ENCODE peak calls at places on chromosomes 13 and 19, in eight cellular contexts. I, T, W, G, H, K, E and Z are unnamed samples.

GRCh38 chr19:6516659-6517291 is 14.1 kb upstream of the TNFSF9 start:
- DNase-seq in I (peak), T (peak), W (peak), G (peak), H (peak), K (peak), E (peak), Z (peak)

GRCh38 chr13:79085021-79085420 is 321.0 kb downstream of the RBM26 start:
- DNase-seq in I (no peak), T (no peak), W (no peak), G (no peak), H (no peak), K (no peak), E (no peak), Z (no peak)

GRCh38 chr13:40116008-40116407 is 460.5 kb downstream of the COG6 start:
- DNase-seq in I (peak), T (no peak), W (no peak), G (no peak), H (peak), K (peak), E (peak), Z (peak)

GRCh38 chr19:2254052-2254872 is 2.0 kb downstream of the JSRP1 start:
- DNase-seq in I (no peak), T (peak), W (no peak), G (no peak), H (no peak), K (peak), E (no peak), Z (no peak)

GRCh38 chr13:106540613-106541012 is 5.2 kb upstream of the EFNB2 start:
- DNase-seq in I (no peak), T (no peak), W (no peak), G (no peak), H (no peak), K (no peak), E (no peak), Z (no peak)

GRCh38 chr13:83350569-83350968 is 531.7 kb downstream of the SLITRK1 start:
- DNase-seq in I (no peak), T (no peak), W (no peak), G (no peak), H (no peak), K (no peak), E (no peak), Z (no peak)

GRCh38 chr19:30130356-30131122 is 188.5 kb downstream of the URI1 start:
- DNase-seq in I (no peak), T (no peak), W (no peak), G (no peak), H (no peak), K (no peak), E (no peak), Z (no peak)

GRCh38 chr19:15780595-15781418 is 6.7 kb upstream of the OR10H5 start:
- DNase-seq in I (no peak), T (no peak), W (no peak), G (no peak), H (peak), K (no peak), E (no peak), Z (no peak)

GRCh38 chr13:99657848-99658265 is 156.6 kb downstream of the TM9SF2 start:
- DNase-seq in I (no peak), T (peak), W (peak), G (no peak), H (no peak), K (peak), E (no peak), Z (no peak)

GRCh38 chr13:104593251-104593576 is 1527.0 kb upstream of the SLC10A2 start:
- DNase-seq in I (no peak), T (no peak), W (no peak), G (no peak), H (no peak), K (no peak), E (no peak), Z (no peak)

GRCh38 chr13:40130871-40131636 is 475.6 kb downstream of the COG6 start:
- DNase-seq in I (no peak), T (no peak), W (no peak), G (no peak), H (no peak), K (no peak), E (no peak), Z (no peak)

GRCh38 chr13:103029798-103030197 is 36.4 kb downstream of the SLC10A2 start:
- DNase-seq in I (no peak), T (no peak), W (no peak), G (no peak), H (no peak), K (no peak), E (no peak), Z (no peak)

GRCh38 chr19:38634757-38635482 is 12.5 kb upstream of the ACTN4 start:
- DNase-seq in I (peak), T (peak), W (peak), G (peak), H (peak), K (peak), E (peak), Z (peak)

GRCh38 chr19:3771906-3772450 is at the start of gene RAX2:
- DNase-seq in I (no peak), T (no peak), W (no peak), G (no peak), H (no peak), K (no peak), E (no peak), Z (no peak)

GRCh38 chr19:6065685-6066365 is 44.5 kb downstream of the RFX2 start:
- DNase-seq in I (peak), T (peak), W (peak), G (peak), H (no peak), K (no peak), E (no peak), Z (peak)

GRCh38 chr13:95676100-95676774 is 702 bp upstream of the DNAJC3 start:
- DNase-seq in I (no peak), T (peak), W (peak), G (no peak), H (peak), K (no peak), E (no peak), Z (peak)

GRCh38 chr19:57934820-57935665 is at the start of gene ZNF418:
- DNase-seq in I (peak), T (peak), W (peak), G (no peak), H (peak), K (peak), E (peak), Z (peak)

GRCh38 chr19:48455908-48456562 is 661 bp downstream of the KCNJ14 start:
- DNase-seq in I (no peak), T (no peak), W (peak), G (no peak), H (no peak), K (no peak), E (no peak), Z (no peak)

GRCh38 chr13:90562388-90562787 is 785.1 kb upstream of the MIR17HG start:
- DNase-seq in I (no peak), T (no peak), W (no peak), G (no peak), H (no peak), K (no peak), E (no peak), Z (no peak)

GRCh38 chr13:48660356-48661076 is 6.8 kb downstream of the CYSLTR2 start:
- DNase-seq in I (no peak), T (no peak), W (no peak), G (no peak), H (peak), K (peak), E (no peak), Z (no peak)

GRCh38 chr13:88761145-88761544 is 1090.0 kb downstream of the SLITRK5 start:
- DNase-seq in I (no peak), T (no peak), W (no peak), G (no peak), H (no peak), K (no peak), E (no peak), Z (no peak)

GRCh38 chr19:55578031-55578760 is 2.5 kb downstream of the ZNF579 start:
- DNase-seq in I (no peak), T (no peak), W (no peak), G (no peak), H (no peak), K (no peak), E (no peak), Z (no peak)

GRCh38 chr13:94712287-94712811 is at the start of gene SOX21:
- DNase-seq in I (no peak), T (no peak), W (no peak), G (no peak), H (no peak), K (no peak), E (no peak), Z (no peak)

GRCh38 chr13:114259974-114260373 is 21.4 kb upstream of the UPF3A start:
- DNase-seq in I (no peak), T (no peak), W (no peak), G (no peak), H (no peak), K (no peak), E (no peak), Z (no peak)

GRCh38 chr13:59690857-59691500 is 472.7 kb downstream of the DIAPH3 start:
- DNase-seq in I (no peak), T (no peak), W (no peak), G (no peak), H (no peak), K (no peak), E (no peak), Z (no peak)

GRCh38 chr19:48625891-48626327 is 6.6 kb downstream of the SPHK2 start:
- DNase-seq in I (no peak), T (no peak), W (peak), G (no peak), H (no peak), K (no peak), E (no peak), Z (peak)

GRCh38 chr13:86946734-86947133 is 724.4 kb upstream of the SLITRK5 start:
- DNase-seq in I (no peak), T (no peak), W (no peak), G (no peak), H (no peak), K (no peak), E (no peak), Z (no peak)

GRCh38 chr19:7917292-7918061 is 2.7 kb upstream of the SNAPC2 start:
- DNase-seq in I (no peak), T (peak), W (peak), G (peak), H (no peak), K (peak), E (peak), Z (peak)

GRCh38 chr19:35169226-35169995 is 14.9 kb downstream of the FXYD5 start:
- DNase-seq in I (no peak), T (no peak), W (no peak), G (no peak), H (no peak), K (no peak), E (no peak), Z (no peak)

GRCh38 chr19:2462635-2463421 is 6.1 kb upstream of the LMNB2 start:
- DNase-seq in I (peak), T (peak), W (peak), G (no peak), H (peak), K (peak), E (no peak), Z (peak)

GRCh38 chr13:31012285-31013024 is 80.0 kb downstream of the TEX26 start:
- DNase-seq in I (no peak), T (no peak), W (no peak), G (no peak), H (no peak), K (peak), E (no peak), Z (no peak)

GRCh38 chr13:37446503-37446902 is 152.1 kb downstream of the POSTN start:
- DNase-seq in I (peak), T (no peak), W (no peak), G (no peak), H (no peak), K (peak), E (no peak), Z (no peak)

GRCh38 chr19:540867-541637 is 2.8 kb upstream of the GZMM start:
- DNase-seq in I (no peak), T (no peak), W (peak), G (no peak), H (no peak), K (no peak), E (no peak), Z (no peak)

GRCh38 chr13:36298535-36299068 is 988 bp upstream of the CCDC169 start:
- DNase-seq in I (no peak), T (no peak), W (no peak), G (no peak), H (no peak), K (no peak), E (no peak), Z (no peak)

GRCh38 chr19:22784051-22784450 is at the start of gene ZNF99:
- DNase-seq in I (no peak), T (no peak), W (no peak), G (no peak), H (peak), K (no peak), E (no peak), Z (peak)

GRCh38 chr19:4732680-4733114 is 9.1 kb upstream of the DPP9 start:
- DNase-seq in I (no peak), T (peak), W (no peak), G (peak), H (no peak), K (peak), E (peak), Z (no peak)

GRCh38 chr13:105587786-105588185 is 947.7 kb downstream of the EFNB2 start:
- DNase-seq in I (no peak), T (no peak), W (no peak), G (no peak), H (no peak), K (no peak), E (no peak), Z (no peak)

GRCh38 chr13:93628136-93628535 is 401.5 kb downstream of the GPC6 start:
- DNase-seq in I (no peak), T (no peak), W (no peak), G (no peak), H (no peak), K (no peak), E (no peak), Z (no peak)

GRCh38 chr13:110556224-110556606 is 5.3 kb downstream of the RAB20 start:
- DNase-seq in I (no peak), T (no peak), W (no peak), G (no peak), H (no peak), K (no peak), E (no peak), Z (no peak)
- TF ChIP-seq CTCF in I (no peak), T (no peak), W (no peak), G (no peak), H (no peak), K (no peak), E (no peak), Z (no peak)

GRCh38 chr13:27834095-27834494 is 41.8 kb downstream of the GSX1 start:
- DNase-seq in I (no peak), T (no peak), W (no peak), G (no peak), H (no peak), K (no peak), E (no peak), Z (no peak)
- TF ChIP-seq CTCF in I (no peak), T (no peak), W (no peak), G (no peak), H (no peak), K (no peak), E (no peak), Z (no peak)

GRCh38 chr19:14113762-14114414 is 3.7 kb downstream of the PRKACA start:
- DNase-seq in I (no peak), T (no peak), W (peak), G (no peak), H (no peak), K (no peak), E (no peak), Z (peak)
- TF ChIP-seq CTCF in I (peak), T (peak), W (peak), G (no peak), H (no peak), K (peak), E (no peak), Z (peak)

GRCh38 chr19:45135176-45135575 is 25.6 kb downstream of the NKPD1 start:
- DNase-seq in I (no peak), T (no peak), W (no peak), G (no peak), H (no peak), K (no peak), E (no peak), Z (no peak)

GRCh38 chr19:45138303-45138751 is 22.5 kb downstream of the NKPD1 start:
- DNase-seq in I (no peak), T (no peak), W (no peak), G (no peak), H (no peak), K (no peak), E (no peak), Z (no peak)

GRCh38 chr19:45136507-45137178 is 24.1 kb downstream of the NKPD1 start:
- DNase-seq in I (no peak), T (no peak), W (no peak), G (no peak), H (no peak), K (no peak), E (no peak), Z (no peak)

GRCh38 chr19:45139286-45140143 is 21.3 kb downstream of the NKPD1 start:
- DNase-seq in I (no peak), T (no peak), W (no peak), G (no peak), H (no peak), K (no peak), E (no peak), Z (no peak)

GRCh38 chr19:45137179-45137761 is 23.5 kb downstream of the NKPD1 start:
- DNase-seq in I (no peak), T (no peak), W (no peak), G (no peak), H (no peak), K (no peak), E (peak), Z (no peak)
- TF ChIP-seq CTCF in I (no peak), T (no peak), W (no peak), G (no peak), H (no peak), K (no peak), E (no peak), Z (no peak)

GRCh38 chr13:28650284-28650683 is 8.6 kb upstream of the POMP start:
- DNase-seq in I (no peak), T (no peak), W (no peak), G (no peak), H (no peak), K (no peak), E (no peak), Z (no peak)
- TF ChIP-seq CTCF in I (no peak), T (no peak), W (no peak), G (no peak), H (no peak), K (no peak), E (no peak), Z (no peak)

GRCh38 chr13:44111701-44112100 is 232.0 kb downstream of the LACC1 start:
- DNase-seq in I (no peak), T (no peak), W (no peak), G (no peak), H (no peak), K (no peak), E (no peak), Z (no peak)

GRCh38 chr13:44112700-44113329 is 233.1 kb downstream of the LACC1 start:
- DNase-seq in I (no peak), T (no peak), W (no peak), G (no peak), H (no peak), K (no peak), E (no peak), Z (no peak)

GRCh38 chr13:44117351-44117750 is 237.6 kb downstream of the LACC1 start:
- DNase-seq in I (no peak), T (no peak), W (no peak), G (no peak), H (no peak), K (no peak), E (no peak), Z (no peak)

GRCh38 chr13:44120814-44121505 is 241.3 kb downstream of the LACC1 start:
- DNase-seq in I (no peak), T (no peak), W (no peak), G (no peak), H (no peak), K (no peak), E (no peak), Z (no peak)

DNA sequence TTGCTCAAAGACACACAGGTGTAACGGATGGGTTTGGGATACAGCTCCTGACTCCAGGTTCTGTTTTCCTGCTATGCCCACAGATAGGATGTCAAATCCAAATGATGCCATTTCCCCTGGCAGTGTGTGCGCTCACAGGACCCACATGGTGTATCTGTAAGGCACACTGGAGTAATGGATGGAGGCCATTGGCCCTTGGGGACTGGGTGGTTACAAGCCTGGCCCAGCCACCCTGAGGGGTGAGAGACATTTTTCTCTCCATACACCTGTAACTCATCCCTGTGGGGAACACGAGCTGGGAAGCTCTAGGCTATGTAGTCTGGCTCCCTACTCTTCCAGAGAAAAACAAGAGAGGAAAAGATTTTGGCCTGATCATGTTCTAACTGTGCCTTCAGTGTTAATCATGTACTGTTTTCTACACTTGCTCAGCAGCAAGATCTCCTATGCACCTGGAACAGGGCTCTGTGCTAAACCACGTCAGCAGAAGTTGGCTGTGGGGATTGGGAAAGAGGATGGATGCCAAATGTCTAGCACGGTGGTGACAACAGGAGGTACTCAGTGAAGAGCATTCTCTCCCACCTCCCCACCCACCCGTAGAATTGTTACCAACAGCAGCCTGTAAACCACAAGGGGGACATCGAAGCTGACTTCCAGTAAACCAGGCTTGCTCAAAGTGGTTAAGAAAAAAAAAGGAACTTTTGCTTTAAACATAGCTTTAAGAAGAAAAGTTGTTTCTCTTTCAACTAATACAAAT is 237.0 kb downstream of the LACC1 start:
- DNase-seq in I (no peak), T (no peak), W (no peak), G (no peak), H (no peak), K (peak), E (no peak), Z (no peak)
- TF ChIP-seq CTCF in I (no peak), T (no peak), W (no peak), G (no peak), H (no peak), K (peak), E (peak), Z (no peak)